ENCODE peak calls at places on chromosomes 7 and 10, in eight cellular contexts. E is GM23248; R is K562; D is H9; M is prostate gland; L is CD8-positive, alpha-beta memory T cell; X is adrenal gland; J is Panc1. S is an unnamed sample.

GRCh38 chr7:134946260-134946659 is 40.0 kb upstream of the AGBL3 start:
- DNase-seq in E (peak; percentile 76), R (no peak), D (no peak), M (no peak), L (no peak), X (no peak), J (no peak), S (no peak)

GRCh38 chr10:33273295-33274002 is 61.0 kb downstream of the NRP1 start:
- DNase-seq in E (peak; percentile 98), R (no peak), D (peak; percentile 33), M (peak; percentile 90), L (no peak), X (peak; percentile 89), J (peak; percentile 84), S (no peak)

GRCh38 chr10:49827297-49827696 is 65.2 kb upstream of the OGDHL start:
- DNase-seq in E (no peak), R (no peak), D (no peak), M (no peak), L (no peak), X (no peak), J (no peak), S (no peak)

GRCh38 chr10:13684813-13685511 is 98.2 kb downstream of the PRPF18 start:
- DNase-seq in E (peak; percentile 33), R (no peak), D (no peak), M (no peak), L (no peak), X (no peak), J (no peak), S (no peak)

GRCh38 chr7:87810130-87810529 is 66.0 kb downstream of the SLC25A40 start:
- DNase-seq in E (no peak), R (no peak), D (no peak), M (no peak), L (no peak), X (no peak), J (no peak), S (no peak)

GRCh38 chr7:84194484-84195260 is at the start of gene SEMA3A:
- DNase-seq in E (peak; percentile 84), R (peak; percentile 1), D (peak; percentile 50), M (peak; percentile 10), L (peak; percentile 3), X (peak; percentile 17), J (no peak), S (no peak)

GRCh38 chr7:157909370-157909769 is 572.6 kb downstream of the DNAJB6 start:
- DNase-seq in E (no peak), R (no peak), D (peak; percentile 10), M (no peak), L (no peak), X (no peak), J (no peak), S (no peak)

GRCh38 chr10:90871761-90872647 is at the start of gene RPP30:
- DNase-seq in E (peak; percentile 93), R (peak; percentile 86), D (peak; percentile 87), M (peak; percentile 82), L (peak; percentile 74), X (peak; percentile 87), J (peak; percentile 73), S (no peak)

GRCh38 chr10:98425511-98426352 is 10.8 kb upstream of the PYROXD2 start:
- DNase-seq in E (peak; percentile 55), R (peak; percentile 62), D (peak; percentile 83), M (no peak), L (peak; percentile 9), X (peak; percentile 51), J (peak; percentile 38), S (no peak)

GRCh38 chr10:2933041-2933440 is 134.3 kb upstream of the PFKP start:
- DNase-seq in E (no peak), R (no peak), D (no peak), M (no peak), L (no peak), X (no peak), J (no peak), S (no peak)

GRCh38 chr10:1240341-1240775 is 184.2 kb downstream of the WDR37 start:
- DNase-seq in E (no peak), R (no peak), D (peak; percentile 75), M (no peak), L (no peak), X (peak; percentile 24), J (no peak), S (peak; percentile 37)

GRCh38 chr10:21895932-21896331 is 107.6 kb downstream of the DNAJC1 start:
- DNase-seq in E (no peak), R (no peak), D (no peak), M (no peak), L (no peak), X (no peak), J (no peak), S (no peak)

GRCh38 chr7:104174798-104175197 is 33.0 kb downstream of the ORC5 start:
- DNase-seq in E (no peak), R (peak; percentile 87), D (no peak), M (no peak), L (no peak), X (peak; percentile 5), J (no peak), S (no peak)
- H3K27ac ChIP-seq in E (no peak overlapping the region), R (peak overlapping the region; percentile 52), D (no peak overlapping the region), M (no peak overlapping the region), L (no peak overlapping the region), X (no peak overlapping the region), J (no peak overlapping the region), S (no peak overlapping the region)

DNA sequence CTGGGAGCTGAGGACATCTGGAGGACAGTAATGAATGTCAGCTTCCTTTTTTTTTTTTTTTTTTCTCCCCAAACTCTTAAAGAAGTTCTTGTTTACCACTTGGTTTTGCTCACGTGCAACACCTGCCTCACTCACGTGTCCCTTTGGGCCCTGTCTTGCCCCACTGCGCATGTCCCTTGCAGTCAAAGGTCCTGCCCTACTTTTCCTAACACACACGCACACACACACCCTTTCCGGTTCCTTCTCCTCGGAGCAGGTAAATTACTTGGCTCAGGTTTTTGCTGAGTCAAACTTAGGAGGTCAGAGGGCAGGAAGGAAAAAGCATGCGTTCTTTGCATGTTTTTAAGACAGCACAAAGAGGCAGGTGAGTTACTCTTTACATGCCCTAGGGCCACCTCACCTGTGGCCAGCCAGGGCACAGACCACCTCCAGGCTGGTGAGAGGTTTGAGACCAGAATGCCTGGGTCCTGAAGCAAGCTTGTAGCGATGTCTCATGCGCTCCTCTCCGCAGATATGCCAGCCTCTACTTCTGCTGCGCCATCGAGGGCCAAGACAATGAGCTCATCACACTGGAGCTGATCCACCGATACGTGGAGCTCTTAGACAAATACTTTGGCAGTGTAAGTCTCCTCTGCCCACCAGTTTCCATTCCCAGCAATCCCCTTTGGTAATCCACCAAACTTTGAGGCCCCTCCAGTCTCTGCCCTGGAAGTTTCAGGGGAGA is 2.8 kb downstream of the AP1S1 start:
- DNase-seq in E (no peak), R (peak; percentile 56), D (peak; percentile 62), M (no peak), L (no peak), X (no peak), J (no peak), S (no peak)
- H3K4me1 ChIP-seq in E (peaks cover 11% of the 10 kb centered on the region), R (peaks cover 20% of the 10 kb centered on the region), D (peaks cover 2% of the 10 kb centered on the region), M (peaks cover 4% of the 10 kb centered on the region), L (peaks cover 14% of the 10 kb centered on the region), X (no peaks in the 10 kb centered on the region), J (peaks cover 32% of the 10 kb centered on the region), S (peaks cover 13% of the 10 kb centered on the region)

GRCh38 chr7:99102361-99102760 is 41.5 kb downstream of the SMURF1 start:
- DNase-seq in E (peak; percentile 73), R (no peak), D (no peak), M (no peak), L (no peak), X (no peak), J (no peak), S (no peak)

GRCh38 chr7:99106411-99106810 is 37.5 kb downstream of the SMURF1 start:
- DNase-seq in E (no peak), R (no peak), D (no peak), M (no peak), L (no peak), X (no peak), J (no peak), S (no peak)

GRCh38 chr7:99105756-99106155 is 38.2 kb downstream of the SMURF1 start:
- DNase-seq in E (no peak), R (no peak), D (no peak), M (no peak), L (no peak), X (no peak), J (no peak), S (no peak)

GRCh38 chr7:99104631-99105030 is 39.3 kb downstream of the SMURF1 start:
- DNase-seq in E (no peak), R (no peak), D (no peak), M (no peak), L (no peak), X (no peak), J (no peak), S (no peak)

DNA sequence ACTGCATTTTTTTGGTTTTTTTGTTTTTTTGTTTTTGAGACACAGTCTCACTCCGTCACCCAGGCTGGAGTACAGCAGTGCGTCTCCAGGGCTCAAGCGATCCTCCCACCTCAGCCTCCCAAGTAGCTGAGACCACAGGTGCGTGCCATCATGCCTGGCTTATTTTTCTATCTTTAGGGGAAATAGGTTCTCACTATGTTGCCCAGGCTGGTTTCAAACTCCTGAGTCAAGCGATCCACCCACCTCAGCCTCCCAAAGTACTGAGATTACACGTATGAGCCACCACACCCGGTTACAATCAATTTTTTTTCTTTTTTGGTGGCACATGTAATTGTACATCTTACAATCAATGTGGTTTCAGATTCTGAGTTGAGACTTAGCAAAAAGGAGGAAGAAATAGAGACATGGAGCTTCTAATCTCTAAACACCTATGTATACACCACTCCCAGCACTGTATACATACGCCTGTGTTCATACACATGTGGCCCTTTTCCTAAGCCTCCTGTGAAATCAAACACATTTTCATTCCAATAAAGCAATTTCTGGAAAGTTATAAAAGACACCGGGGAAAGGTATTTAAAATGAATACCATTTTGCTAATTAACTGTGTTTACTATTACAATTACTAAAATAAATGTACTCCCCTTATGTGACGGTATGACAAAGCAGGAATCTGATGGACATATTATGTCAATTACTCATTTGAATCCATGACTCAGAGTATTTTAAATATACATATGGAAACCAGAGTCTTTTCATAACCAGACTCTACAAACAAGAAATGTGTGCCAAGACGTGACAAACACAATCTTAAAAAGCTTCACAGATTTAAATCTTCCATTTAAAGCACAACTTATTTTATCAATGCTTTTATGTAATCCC is 40.9 kb downstream of the SMURF1 start:
- DNase-seq in E (peak; percentile 89), R (no peak), D (no peak), M (no peak), L (no peak), X (no peak), J (peak; percentile 80), S (no peak)
- H3K27ac ChIP-seq in E (peak overlapping the region; percentile 65), R (peak overlapping the region; percentile 45), D (no peak overlapping the region), M (no peak overlapping the region), L (no peak overlapping the region), X (no peak overlapping the region), J (peak overlapping the region; percentile 60), S (no peak overlapping the region)

GRCh38 chr10:103838851-103839512 is 16.4 kb downstream of the SH3PXD2A start:
- DNase-seq in E (peak; percentile 27), R (no peak), D (no peak), M (no peak), L (no peak), X (no peak), J (no peak), S (no peak)

GRCh38 chr10:103836776-103837344 is 18.5 kb downstream of the SH3PXD2A start:
- DNase-seq in E (no peak), R (no peak), D (no peak), M (no peak), L (no peak), X (no peak), J (no peak), S (no peak)

GRCh38 chr10:103839513-103839864 is 15.9 kb downstream of the SH3PXD2A start:
- DNase-seq in E (no peak), R (no peak), D (no peak), M (no peak), L (no peak), X (no peak), J (no peak), S (no peak)

GRCh38 chr10:103837370-103838094 is 17.8 kb downstream of the SH3PXD2A start:
- DNase-seq in E (no peak), R (no peak), D (no peak), M (no peak), L (no peak), X (no peak), J (no peak), S (no peak)

GRCh38 chr10:103838095-103838395 is 17.3 kb downstream of the SH3PXD2A start:
- DNase-seq in E (no peak), R (no peak), D (no peak), M (no peak), L (no peak), X (no peak), J (no peak), S (no peak)
- H3K4me1 ChIP-seq in E (peaks cover 14% of the 10 kb centered on the region), R (no peaks in the 10 kb centered on the region), D (peaks cover 27% of the 10 kb centered on the region), M (no peaks in the 10 kb centered on the region), L (no peaks in the 10 kb centered on the region), X (no peaks in the 10 kb centered on the region), J (peaks cover 12% of the 10 kb centered on the region), S (peaks cover 12% of the 10 kb centered on the region)